ENCODE peak calls at places on chromosomes 3 and 15, in eight cellular contexts. L, P, H, R, Y, V, T and U are unnamed samples.

GRCh38 chr3:105513042-105513441 is 146.3 kb downstream of the ALCAM start:
- DNase-seq in Y (no peak), P (no peak), L (no peak), T (no peak), H (no peak), V (no peak), R (no peak), U (no peak)

GRCh38 chr3:169633789-169634188 is 29.7 kb downstream of the MECOM start:
- DNase-seq in R (no peak), P (no peak), Y (no peak), L (no peak), H (no peak), V (no peak), T (no peak), U (no peak)

GRCh38 chr15:52803543-52804306 is 13.6 kb upstream of the ONECUT1 start:
- DNase-seq in R (no peak), P (no peak), L (no peak), V (no peak), Y (no peak), T (no peak), H (no peak), U (no peak)

GRCh38 chr15:52678036-52678467 is 1.1 kb downstream of the ATOSA start:
- DNase-seq in Y (peak), L (peak), P (peak), T (peak), R (peak), V (peak), H (peak), U (no peak)

GRCh38 chr3:79002465-79003372 is 765.1 kb downstream of the ROBO1 start:
- DNase-seq in H (peak), P (no peak), L (no peak), T (no peak), Y (no peak), R (no peak), V (no peak), U (no peak)

GRCh38 chr3:42705039-42705767 is 2.6 kb upstream of the HHATL start:
- DNase-seq in T (no peak), H (no peak), Y (no peak), P (no peak), L (no peak), V (peak), R (no peak), U (no peak)

GRCh38 chr15:81880314-81880713 is 165.5 kb downstream of the MEX3B start:
- DNase-seq in P (no peak), H (no peak), T (no peak), V (no peak), R (peak), L (no peak), Y (no peak), U (no peak)

GRCh38 chr3:154779571-154779970 is 300.5 kb upstream of the MME start:
- DNase-seq in H (no peak), V (no peak), R (no peak), P (no peak), T (no peak), Y (no peak), L (no peak), U (no peak)

GRCh38 chr3:126938520-126939346 is 44.2 kb upstream of the PLXNA1 start:
- DNase-seq in P (no peak), V (no peak), T (no peak), L (no peak), Y (no peak), H (no peak), R (no peak), U (no peak)

GRCh38 chr3:160135850-160136249 is 89.4 kb upstream of the C3orf80 start:
- DNase-seq in P (no peak), V (no peak), L (no peak), T (no peak), R (no peak), H (no peak), Y (no peak), U (no peak)

GRCh38 chr3:150242220-150242938 is 165.7 kb upstream of the TSC22D2 start:
- DNase-seq in Y (no peak), L (no peak), P (no peak), T (no peak), V (no peak), R (no peak), H (no peak), U (no peak)

GRCh38 chr15:92907880-92908279 is 7.8 kb downstream of the CHD2 start:
- DNase-seq in H (no peak), P (no peak), R (peak), T (no peak), Y (peak), V (no peak), L (no peak), U (no peak)

GRCh38 chr3:186790261-186790981 is 7.0 kb downstream of the EIF4A2 start:
- DNase-seq in P (no peak), V (no peak), T (no peak), L (no peak), R (peak), H (no peak), Y (no peak), U (no peak)

GRCh38 chr3:181622365-181622764 is 89.4 kb upstream of the SOX2 start:
- DNase-seq in H (no peak), V (no peak), P (no peak), T (no peak), L (no peak), R (no peak), Y (no peak), U (no peak)

GRCh38 chr15:98713585-98714001 is 65.3 kb downstream of the IGF1R start:
- DNase-seq in L (no peak), Y (no peak), V (no peak), T (no peak), H (no peak), P (no peak), R (no peak), U (no peak)

GRCh38 chr3:129315386-129315991 is 36.8 kb downstream of the HMCES start:
- DNase-seq in R (peak), P (peak), V (peak), L (no peak), T (peak), H (no peak), Y (no peak), U (no peak)

GRCh38 chr15:30865257-30865656 is 38.5 kb upstream of the FAN1 start:
- DNase-seq in L (peak), T (no peak), P (no peak), Y (no peak), R (no peak), H (peak), V (no peak), U (no peak)

GRCh38 chr15:77027111-77027696 is 32.3 kb downstream of the PSTPIP1 start:
- DNase-seq in H (no peak), L (no peak), V (no peak), Y (no peak), R (no peak), P (no peak), T (no peak), U (no peak)

GRCh38 chr3:108243243-108243642 is 21.0 kb upstream of the IFT57 start:
- DNase-seq in Y (no peak), H (no peak), L (no peak), R (no peak), V (no peak), T (no peak), P (no peak), U (no peak)

GRCh38 chr15:48086582-48086981 is 34.2 kb upstream of the SLC24A5 start:
- DNase-seq in P (no peak), R (no peak), L (no peak), V (no peak), Y (no peak), H (no peak), T (no peak), U (no peak)

GRCh38 chr3:195154111-195154791 is 116.7 kb downstream of the XXYLT1 start:
- DNase-seq in Y (no peak), L (no peak), T (no peak), R (peak), P (no peak), H (no peak), V (no peak), U (no peak)

GRCh38 chr3:133490468-133491351 is 82.8 kb upstream of the CDV3 start:
- DNase-seq in R (no peak), T (peak), V (no peak), H (no peak), Y (no peak), L (no peak), P (no peak), U (no peak)

GRCh38 chr3:64238971-64239667 is 13.9 kb upstream of the PRICKLE2 start:
- DNase-seq in R (no peak), T (no peak), P (peak), L (no peak), V (peak), Y (peak), H (no peak), U (no peak)

GRCh38 chr3:185052631-185053030 is 100.2 kb downstream of the C3orf70 start:
- DNase-seq in H (no peak), R (no peak), L (no peak), P (no peak), V (no peak), T (no peak), Y (no peak), U (no peak)

GRCh38 chr15:80878867-80879250 is 99.7 kb downstream of the CEMIP start:
- DNase-seq in L (no peak), P (no peak), Y (no peak), T (no peak), H (no peak), R (no peak), V (no peak), U (no peak)

GRCh38 chr3:78079514-78079913 is 1039.6 kb downstream of the ROBO2 start:
- DNase-seq in P (no peak), R (no peak), V (no peak), Y (no peak), L (no peak), T (no peak), H (no peak), U (no peak)

GRCh38 chr3:114809668-114810413 is 337.2 kb downstream of the ZBTB20 start:
- DNase-seq in R (no peak), L (no peak), Y (peak), H (no peak), V (no peak), T (no peak), P (no peak), U (no peak)

GRCh38 chr3:188712257-188712924 is 459.4 kb upstream of the TPRG1 start:
- DNase-seq in Y (peak), R (peak), T (no peak), P (no peak), V (no peak), L (no peak), H (no peak), U (no peak)

GRCh38 chr15:28093761-28094535 is 5.2 kb downstream of the OCA2 start:
- DNase-seq in P (no peak), R (no peak), L (no peak), V (peak), H (no peak), T (no peak), Y (no peak), U (no peak)

GRCh38 chr15:80434926-80435720 is 30.9 kb downstream of the ARNT2 start:
- DNase-seq in L (no peak), R (no peak), Y (no peak), H (no peak), T (no peak), P (no peak), V (no peak), U (no peak)

GRCh38 chr15:56042982-56043980 is 49.9 kb upstream of the NEDD4 start:
- DNase-seq in P (no peak), T (no peak), L (no peak), R (peak), H (no peak), Y (no peak), V (no peak), U (no peak)

GRCh38 chr15:22968356-22968755 is 11.8 kb downstream of the CYFIP1 start:
- DNase-seq in H (no peak), T (no peak), V (no peak), Y (no peak), R (no peak), P (no peak), L (no peak), U (no peak)

GRCh38 chr3:123815981-123816380 is 68.2 kb downstream of the MYLK start:
- DNase-seq in H (no peak), Y (no peak), T (no peak), L (no peak), P (no peak), V (no peak), R (no peak), U (no peak)

GRCh38 chr3:115160295-115160694 is 13.2 kb upstream of the ZBTB20 start:
- DNase-seq in H (no peak), P (no peak), L (no peak), R (no peak), V (no peak), Y (no peak), T (no peak), U (no peak)

GRCh38 chr3:9088431-9089353 is 125.4 kb upstream of the RAD18 start:
- DNase-seq in V (no peak), T (no peak), L (no peak), H (no peak), Y (peak), R (no peak), P (no peak), U (no peak)

GRCh38 chr15:59388670-59389069 is 16.0 kb upstream of the MYO1E start:
- DNase-seq in H (no peak), P (no peak), T (no peak), L (no peak), Y (no peak), V (no peak), R (no peak), U (no peak)

GRCh38 chr3:124277516-124277890 is 285.6 kb upstream of the ROPN1 start:
- DNase-seq in L (no peak), T (no peak), R (no peak), P (no peak), Y (no peak), V (no peak), H (no peak), U (no peak)

GRCh38 chr3:193782280-193782654 is 189.3 kb downstream of the OPA1 start:
- DNase-seq in V (no peak), H (no peak), L (no peak), R (no peak), Y (peak), P (no peak), T (no peak), U (no peak)